ENCODE peak calls at places on chromosome 3, in five cellular contexts. M is heart right ventricle, N is astrocyte of the spinal cord, P is ureter, I is Kasumi-1. U is an unnamed sample.

GRCh38 chr3:189267981-189268613 is 96.3 kb downstream of the TPRG1 start:
- DNase-seq in M (no peak), I (peak), P (no peak), N (peak), U (no peak)

GRCh38 chr3:106881177-106881576 is 496.1 kb upstream of the CCDC54 start:
- DNase-seq in N (no peak), I (no peak), P (no peak), M (no peak), U (no peak)

GRCh38 chr3:73324203-73325155 is 263.0 kb downstream of the EBLN2 start:
- DNase-seq in P (no peak), I (no peak), M (no peak), N (no peak), U (no peak)

GRCh38 chr3:187952849-187953248 is 201.1 kb upstream of the LPP start:
- DNase-seq in I (peak), M (no peak), P (no peak), N (no peak), U (no peak)

GRCh38 chr3:184740509-184741258 is 28.8 kb upstream of the MAGEF1 start:
- DNase-seq in N (peak), M (no peak), P (peak), I (peak), U (peak)

GRCh38 chr3:14377838-14378169 is 24.6 kb upstream of the SLC6A6 start:
- DNase-seq in N (no peak), P (no peak), M (no peak), I (peak), U (no peak)

GRCh38 chr3:186427627-186428026 is 65.6 kb upstream of the DGKG start:
- DNase-seq in N (peak), M (peak), P (no peak), I (no peak), U (no peak)

GRCh38 chr3:64627471-64628321 is 60.1 kb downstream of the ADAMTS9 start:
- DNase-seq in M (no peak), P (no peak), N (no peak), I (no peak), U (no peak)

GRCh38 chr3:65288781-65289180 is 601.0 kb upstream of the ADAMTS9 start:
- DNase-seq in I (no peak), P (no peak), N (no peak), M (no peak), U (no peak)

GRCh38 chr3:151903501-151903991 is 30.1 kb downstream of the SUCNR1 start:
- DNase-seq in P (no peak), M (no peak), N (peak), I (peak), U (no peak)

GRCh38 chr3:72538070-72538745 is 310.0 kb downstream of the SHQ1 start:
- DNase-seq in M (no peak), I (no peak), P (no peak), N (no peak), U (no peak)

GRCh38 chr3:187750513-187751123 is 5.3 kb upstream of the BCL6 start:
- DNase-seq in N (peak), P (no peak), I (no peak), M (no peak), U (no peak)

GRCh38 chr3:49899815-49900214 is 3.9 kb downstream of the MST1R start:
- DNase-seq in I (peak), P (no peak), N (no peak), M (no peak), U (no peak)

GRCh38 chr3:42708611-42709151 is 6.1 kb upstream of the HHATL start:
- DNase-seq in N (no peak), P (peak), I (no peak), M (no peak), U (peak)

GRCh38 chr3:151864423-151865101 is 8.9 kb upstream of the SUCNR1 start:
- DNase-seq in N (peak), M (no peak), P (no peak), I (no peak), U (no peak)

GRCh38 chr3:66362541-66362941 is 138.3 kb downstream of the LRIG1 start:
- DNase-seq in N (peak), P (no peak), M (no peak), I (no peak), U (no peak)

GRCh38 chr3:151226088-151226563 is 23.1 kb upstream of the GPR171 start:
- DNase-seq in I (no peak), M (no peak), N (peak), P (no peak), U (no peak)

GRCh38 chr3:114487502-114487901 is 193.7 kb downstream of the TIGIT start:
- DNase-seq in N (no peak), P (no peak), I (no peak), M (no peak), U (no peak)

GRCh38 chr3:142981108-142981507 is 17.6 kb upstream of the PAQR9 start:
- DNase-seq in P (no peak), N (no peak), I (peak), M (no peak), U (no peak)

GRCh38 chr3:13877911-13878710 is 1.8 kb downstream of the WNT7A start:
- DNase-seq in N (no peak), P (no peak), M (no peak), I (no peak), U (peak)

GRCh38 chr3:172159376-172159775 is 120.0 kb downstream of the FNDC3B start:
- DNase-seq in M (no peak), I (no peak), N (no peak), P (no peak), U (no peak)

GRCh38 chr3:184133840-184134745 is 1.1 kb upstream of the EIF2B5 start:
- DNase-seq in M (peak), N (peak), P (peak), I (peak), U (peak)

GRCh38 chr3:66487475-66487874 is 13.3 kb downstream of the LRIG1 start:
- DNase-seq in M (no peak), N (peak), P (no peak), I (no peak), U (no peak)

GRCh38 chr3:139780603-139781002 is 102.8 kb upstream of the NMNAT3 start:
- DNase-seq in M (no peak), N (no peak), I (no peak), P (no peak), U (no peak)

GRCh38 chr3:14602006-14602803 is 49.4 kb upstream of the CCDC174 start:
- DNase-seq in N (no peak), M (no peak), I (no peak), P (no peak), U (no peak)